ENCODE peak calls at places on chromosomes 3 and 15, in eight cellular contexts. One of them, this sample, is unnamed.
A peak's percentile ranks its signal among the peaks of the same experiment; 100 is the strongest.

GRCh38 chr3:152499796-152500385 is 231.2 kb downstream of the MBNL1 start:
- DNase-seq in pancreas: no peak
- DNase-seq in colonic mucosa: no peak
- DNase-seq in upper lobe of right lung: no peak
- DNase-seq in CD4-positive, alpha-beta T cell: no peak
- DNase-seq in vagina: no peak
- DNase-seq in AG04450: no peak
- DNase-seq in heart left ventricle: no peak
- DNase-seq in this sample: no peak

GRCh38 chr3:81974754-81975153 is 213.3 kb upstream of the GBE1 start:
- DNase-seq in heart left ventricle: no peak
- DNase-seq in colonic mucosa: no peak
- DNase-seq in CD4-positive, alpha-beta T cell: no peak
- DNase-seq in pancreas: no peak
- DNase-seq in vagina: no peak
- DNase-seq in AG04450: no peak
- DNase-seq in upper lobe of right lung: no peak
- DNase-seq in this sample: no peak

GRCh38 chr3:29618395-29619291 is 337.8 kb downstream of the RBMS3 start:
- DNase-seq in CD4-positive, alpha-beta T cell: no peak
- DNase-seq in AG04450: no peak
- DNase-seq in pancreas: no peak
- DNase-seq in heart left ventricle: peak; percentile 13
- DNase-seq in colonic mucosa: no peak
- DNase-seq in upper lobe of right lung: no peak
- DNase-seq in vagina: no peak
- DNase-seq in this sample: no peak

GRCh38 chr3:110815008-110815583 is 256.5 kb upstream of the NECTIN3 start:
- DNase-seq in vagina: no peak
- DNase-seq in AG04450: peak; percentile 55
- DNase-seq in heart left ventricle: no peak
- DNase-seq in CD4-positive, alpha-beta T cell: no peak
- DNase-seq in upper lobe of right lung: no peak
- DNase-seq in pancreas: no peak
- DNase-seq in colonic mucosa: no peak
- DNase-seq in this sample: peak; percentile 74

GRCh38 chr3:73433681-73434080 is 191.1 kb downstream of the PDZRN3 start:
- DNase-seq in CD4-positive, alpha-beta T cell: no peak
- DNase-seq in colonic mucosa: no peak
- DNase-seq in AG04450: no peak
- DNase-seq in pancreas: no peak
- DNase-seq in vagina: no peak
- DNase-seq in upper lobe of right lung: no peak
- DNase-seq in heart left ventricle: no peak
- DNase-seq in this sample: no peak

GRCh38 chr3:146470424-146470990 is 1.1 kb upstream of the PLSCR2 start:
- DNase-seq in vagina: no peak
- DNase-seq in heart left ventricle: no peak
- DNase-seq in colonic mucosa: peak; percentile 30
- DNase-seq in upper lobe of right lung: no peak
- DNase-seq in CD4-positive, alpha-beta T cell: no peak
- DNase-seq in pancreas: no peak
- DNase-seq in AG04450: no peak
- DNase-seq in this sample: no peak

GRCh38 chr15:85792872-85793621 is 1.7 kb downstream of the KLHL25 start:
- DNase-seq in CD4-positive, alpha-beta T cell: no peak
- DNase-seq in AG04450: no peak
- DNase-seq in upper lobe of right lung: peak; percentile 21
- DNase-seq in heart left ventricle: no peak
- DNase-seq in vagina: no peak
- DNase-seq in colonic mucosa: no peak
- DNase-seq in pancreas: no peak
- DNase-seq in this sample: no peak

GRCh38 chr3:31384117-31384516 is 148.6 kb upstream of the STT3B start:
- DNase-seq in heart left ventricle: no peak
- DNase-seq in vagina: no peak
- DNase-seq in upper lobe of right lung: no peak
- DNase-seq in colonic mucosa: no peak
- DNase-seq in CD4-positive, alpha-beta T cell: no peak
- DNase-seq in AG04450: no peak
- DNase-seq in pancreas: no peak
- DNase-seq in this sample: peak; percentile 33

GRCh38 chr3:177470200-177470941 is 273.1 kb upstream of the TBL1XR1 start:
- DNase-seq in pancreas: no peak
- DNase-seq in colonic mucosa: no peak
- DNase-seq in upper lobe of right lung: no peak
- DNase-seq in CD4-positive, alpha-beta T cell: no peak
- DNase-seq in vagina: no peak
- DNase-seq in AG04450: no peak
- DNase-seq in heart left ventricle: no peak
- DNase-seq in this sample: no peak

GRCh38 chr3:150830094-150830681 is 67.2 kb upstream of the SIAH2 start:
- DNase-seq in colonic mucosa: no peak
- DNase-seq in heart left ventricle: no peak
- DNase-seq in upper lobe of right lung: no peak
- DNase-seq in CD4-positive, alpha-beta T cell: no peak
- DNase-seq in vagina: no peak
- DNase-seq in pancreas: no peak
- DNase-seq in AG04450: no peak
- DNase-seq in this sample: no peak

GRCh38 chr15:39833515-39833981 is 50.9 kb upstream of the FSIP1 start:
- DNase-seq in upper lobe of right lung: no peak
- DNase-seq in vagina: no peak
- DNase-seq in pancreas: no peak
- DNase-seq in AG04450: no peak
- DNase-seq in heart left ventricle: no peak
- DNase-seq in CD4-positive, alpha-beta T cell: no peak
- DNase-seq in colonic mucosa: no peak
- DNase-seq in this sample: no peak

GRCh38 chr3:197522183-197522715 is 33.5 kb downstream of the BDH1 start:
- DNase-seq in vagina: no peak
- DNase-seq in colonic mucosa: peak; percentile 91
- DNase-seq in pancreas: peak; percentile 59
- DNase-seq in CD4-positive, alpha-beta T cell: no peak
- DNase-seq in heart left ventricle: no peak
- DNase-seq in upper lobe of right lung: no peak
- DNase-seq in AG04450: no peak
- DNase-seq in this sample: no peak

GRCh38 chr15:82159922-82160321 is 102.6 kb downstream of the EFL1 start:
- DNase-seq in pancreas: no peak
- DNase-seq in upper lobe of right lung: no peak
- DNase-seq in AG04450: peak; percentile 96
- DNase-seq in CD4-positive, alpha-beta T cell: no peak
- DNase-seq in vagina: no peak
- DNase-seq in colonic mucosa: no peak
- DNase-seq in heart left ventricle: no peak
- DNase-seq in this sample: peak; percentile 100

GRCh38 chr3:51686512-51687215 is 15.6 kb downstream of the TEX264 start:
- DNase-seq in heart left ventricle: peak; percentile 87
- DNase-seq in pancreas: no peak
- DNase-seq in AG04450: no peak
- DNase-seq in CD4-positive, alpha-beta T cell: peak; percentile 84
- DNase-seq in colonic mucosa: peak; percentile 41
- DNase-seq in vagina: no peak
- DNase-seq in upper lobe of right lung: peak; percentile 76
- DNase-seq in this sample: no peak

GRCh38 chr3:55626284-55626675 is 139.2 kb upstream of the WNT5A start:
- DNase-seq in upper lobe of right lung: no peak
- DNase-seq in vagina: no peak
- DNase-seq in heart left ventricle: no peak
- DNase-seq in pancreas: no peak
- DNase-seq in AG04450: no peak
- DNase-seq in colonic mucosa: no peak
- DNase-seq in CD4-positive, alpha-beta T cell: no peak
- DNase-seq in this sample: no peak

GRCh38 chr3:37922721-37923575 is 61.3 kb downstream of the CTDSPL start:
- DNase-seq in colonic mucosa: no peak
- DNase-seq in AG04450: no peak
- DNase-seq in upper lobe of right lung: no peak
- DNase-seq in pancreas: no peak
- DNase-seq in vagina: no peak
- DNase-seq in CD4-positive, alpha-beta T cell: no peak
- DNase-seq in heart left ventricle: no peak
- DNase-seq in this sample: no peak

GRCh38 chr3:29447946-29448632 is 167.2 kb downstream of the RBMS3 start:
- DNase-seq in vagina: no peak
- DNase-seq in CD4-positive, alpha-beta T cell: no peak
- DNase-seq in pancreas: no peak
- DNase-seq in upper lobe of right lung: no peak
- DNase-seq in heart left ventricle: no peak
- DNase-seq in AG04450: no peak
- DNase-seq in colonic mucosa: no peak
- DNase-seq in this sample: no peak

DNA sequence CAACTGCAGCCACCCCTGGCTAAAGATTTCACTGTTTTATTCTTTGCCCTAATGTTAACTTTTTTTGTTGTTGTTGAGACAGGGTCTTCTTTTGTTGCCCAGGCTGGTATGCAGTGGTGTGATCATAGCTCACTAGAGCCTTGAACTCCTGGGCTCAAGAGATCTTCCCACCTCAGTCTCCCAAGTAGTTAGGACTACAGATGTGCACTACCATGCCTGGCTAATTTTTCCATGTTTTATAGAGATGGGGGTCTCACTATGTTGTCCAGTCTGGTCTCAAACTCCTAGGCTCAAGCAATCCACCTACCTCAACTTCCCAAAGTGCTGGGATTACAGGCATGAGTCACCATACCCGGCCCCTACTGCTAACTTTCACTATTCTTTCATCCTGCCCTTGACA is 73.4 kb downstream of the HMG20A start:
- DNase-seq in upper lobe of right lung: no peak
- DNase-seq in AG04450: no peak
- DNase-seq in vagina: no peak
- DNase-seq in pancreas: no peak
- DNase-seq in CD4-positive, alpha-beta T cell: no peak
- DNase-seq in heart left ventricle: no peak
- DNase-seq in colonic mucosa: no peak
- DNase-seq in this sample: no peak
- H3K27ac ChIP-seq in upper lobe of right lung: no peak overlapping the region
- H3K27ac ChIP-seq in AG04450: no peak overlapping the region
- H3K27ac ChIP-seq in vagina: no peak overlapping the region
- H3K27ac ChIP-seq in pancreas: no peak overlapping the region
- H3K27ac ChIP-seq in CD4-positive, alpha-beta T cell: no peak overlapping the region
- H3K27ac ChIP-seq in heart left ventricle: no peak overlapping the region
- H3K27ac ChIP-seq in colonic mucosa: no peak overlapping the region
- H3K27ac ChIP-seq in this sample: no peak overlapping the region

GRCh38 chr3:60323180-60323579 is 928.1 kb downstream of the FHIT start:
- DNase-seq in CD4-positive, alpha-beta T cell: no peak
- DNase-seq in vagina: no peak
- DNase-seq in upper lobe of right lung: no peak
- DNase-seq in pancreas: no peak
- DNase-seq in colonic mucosa: no peak
- DNase-seq in AG04450: no peak
- DNase-seq in heart left ventricle: no peak
- DNase-seq in this sample: no peak
- TF ChIP-seq CTCF in CD4-positive, alpha-beta T cell: no peak
- TF ChIP-seq CTCF in vagina: no peak
- TF ChIP-seq CTCF in upper lobe of right lung: no peak
- TF ChIP-seq CTCF in pancreas: no peak
- TF ChIP-seq CTCF in colonic mucosa: no peak
- TF ChIP-seq CTCF in AG04450: no peak
- TF ChIP-seq CTCF in heart left ventricle: no peak
- TF ChIP-seq CTCF in this sample: peak; percentile 2

DNA sequence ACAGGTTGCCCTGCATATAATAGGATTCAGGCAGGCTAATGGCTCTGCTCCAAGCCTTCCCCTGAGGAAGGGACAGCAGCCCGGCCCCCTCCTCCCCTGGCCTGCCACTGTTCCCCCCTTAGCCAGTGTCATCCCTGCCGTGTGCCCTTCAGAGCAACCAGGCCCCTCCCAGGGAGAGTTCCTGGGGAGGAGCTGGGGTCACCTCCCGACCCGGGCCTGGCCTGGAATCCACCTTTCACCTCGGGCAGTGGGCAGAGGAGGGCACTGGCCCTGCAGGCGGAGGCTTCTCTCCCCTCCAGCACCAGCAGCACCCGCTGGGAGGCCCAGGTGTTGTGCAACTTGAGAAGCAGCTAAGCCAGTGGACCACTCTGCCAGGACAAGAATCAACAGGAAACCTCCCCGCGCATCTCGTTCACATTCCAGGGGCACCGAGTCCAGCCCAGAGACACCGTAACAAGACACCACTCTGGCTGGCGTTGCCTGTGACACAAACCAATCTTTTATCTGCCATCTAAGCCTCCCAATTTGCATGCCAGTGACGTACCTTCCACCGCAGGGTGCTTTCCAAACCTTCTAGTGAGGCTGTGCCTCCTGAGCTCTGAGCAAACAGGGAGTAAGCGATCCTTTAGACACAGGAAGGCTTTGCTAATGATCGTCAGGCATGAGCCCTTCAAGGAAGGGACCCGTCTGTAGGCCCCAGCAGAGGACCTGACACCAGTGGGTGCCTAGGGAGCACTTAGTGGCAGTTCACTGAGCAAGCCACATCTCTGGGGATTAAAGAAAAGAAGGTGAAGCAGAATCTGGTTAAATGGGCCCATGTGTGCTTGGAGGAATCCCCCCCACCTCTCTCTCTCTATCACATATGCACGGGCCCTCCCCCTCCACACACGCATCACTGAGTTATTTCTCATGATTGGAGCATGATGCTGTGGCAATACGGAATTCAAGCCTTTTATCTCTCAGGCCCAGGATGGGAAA is 98.9 kb upstream of the TLE3 start:
- DNase-seq in pancreas: peak; percentile 80
- DNase-seq in colonic mucosa: no peak
- DNase-seq in vagina: no peak
- DNase-seq in heart left ventricle: no peak
- DNase-seq in AG04450: peak; percentile 69
- DNase-seq in upper lobe of right lung: peak; percentile 71
- DNase-seq in CD4-positive, alpha-beta T cell: peak; percentile 35
- DNase-seq in this sample: peak; percentile 91
- H3K27ac ChIP-seq in pancreas: peak overlapping the region; percentile 68
- H3K27ac ChIP-seq in colonic mucosa: no peak overlapping the region
- H3K27ac ChIP-seq in vagina: peak overlapping the region; percentile 56
- H3K27ac ChIP-seq in heart left ventricle: no peak overlapping the region
- H3K27ac ChIP-seq in AG04450: peak overlapping the region; percentile 94
- H3K27ac ChIP-seq in upper lobe of right lung: peak overlapping the region; percentile 45
- H3K27ac ChIP-seq in CD4-positive, alpha-beta T cell: no peak overlapping the region
- H3K27ac ChIP-seq in this sample: peak overlapping the region; percentile 71

DNA sequence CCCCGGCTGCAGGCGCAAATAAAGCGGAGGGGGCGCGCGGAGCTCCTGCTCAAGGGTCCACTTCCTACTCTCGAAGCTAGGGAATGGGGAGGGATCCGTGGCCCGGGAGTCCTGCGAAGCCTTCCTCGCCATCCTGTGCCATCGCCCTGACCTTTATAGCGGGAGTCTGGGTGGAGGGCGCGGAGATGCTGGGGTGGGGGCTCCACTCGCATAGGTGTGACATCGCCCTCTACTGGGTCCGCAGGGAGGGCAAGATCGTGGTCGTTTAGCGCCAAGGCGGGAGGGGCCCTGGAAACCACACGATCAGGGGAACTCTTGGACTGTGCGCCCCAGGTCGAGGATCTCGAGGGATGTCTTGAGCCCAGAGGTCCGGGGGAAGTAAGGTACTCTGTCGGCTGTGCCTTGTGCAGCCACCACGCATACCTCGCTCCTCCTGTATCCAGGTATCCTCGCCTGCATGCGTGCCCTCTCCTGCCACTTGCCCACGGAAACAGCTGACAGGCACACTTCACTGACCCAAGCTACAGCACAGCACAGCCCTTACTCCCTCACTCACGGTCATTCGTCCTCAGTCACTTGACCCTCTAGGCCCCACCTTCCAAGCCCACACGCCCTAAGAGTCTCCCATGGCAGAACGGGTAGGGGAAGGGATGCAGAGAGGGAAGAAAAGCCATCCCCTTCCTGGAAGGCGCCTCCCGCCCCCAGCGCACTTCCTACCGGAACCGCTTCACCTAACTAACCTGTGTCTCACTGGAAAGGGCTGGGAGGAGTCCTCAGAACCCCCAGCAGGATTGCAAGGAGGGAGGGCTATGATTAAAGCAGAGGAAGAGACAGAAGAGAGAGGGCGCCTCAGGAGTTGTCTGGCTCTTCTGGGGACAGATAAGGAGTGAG is 22.7 kb downstream of the EPHB3 start:
- DNase-seq in CD4-positive, alpha-beta T cell: no peak
- DNase-seq in vagina: no peak
- DNase-seq in upper lobe of right lung: no peak
- DNase-seq in pancreas: peak; percentile 69
- DNase-seq in heart left ventricle: no peak
- DNase-seq in colonic mucosa: no peak
- DNase-seq in AG04450: no peak
- DNase-seq in this sample: no peak
- TF ChIP-seq CTCF in CD4-positive, alpha-beta T cell: peak; percentile 23
- TF ChIP-seq CTCF in vagina: no peak
- TF ChIP-seq CTCF in upper lobe of right lung: peak; percentile 18
- TF ChIP-seq CTCF in pancreas: no peak
- TF ChIP-seq CTCF in heart left ventricle: no peak
- TF ChIP-seq CTCF in colonic mucosa: no peak
- TF ChIP-seq CTCF in AG04450: peak; percentile 29
- TF ChIP-seq CTCF in this sample: peak; percentile 54

This sample was measured in brain microvascular endothelial cell.